ENCODE peak calls at places on chromosomes 3 and 15, in ten cellular contexts. U is stimulated activated CD8-positive, alpha-beta memory T cell treated with anti-CD3 and anti-CD28 coated beads, Interleukin-7, amount 100 ng/mL, for 1 hour; I is NCI-H526 treated with DMSO at 0.1 percent for 48 hours; T is stimulated activated CD4-positive, alpha-beta T cell treated with anti-CD3 and anti-CD28 coated beads, Interleukin-4, amount 100 ng/mL, for 24 hours; P is WTC11; C is DMS53; K is C1 segment of cervical spinal cord; V is NCI-H2171 treated with DMSO at 0.1 percent for 48 hours; M is stimulated activated naive CD4-positive, alpha-beta T cell; L is fibroblast of lung. R is an unnamed sample.

GRCh38 chr15:93703092-93703785 is 528.1 kb upstream of the MCTP2 start:
- DNase-seq in I (peak), K (no peak), C (peak), P (no peak), U (no peak), M (no peak), T (no peak), L (peak), V (no peak), R (no peak)

GRCh38 chr3:73094127-73094526 is 32.7 kb downstream of the EBLN2 start:
- DNase-seq in T (no peak), P (no peak), C (peak), K (no peak), L (peak), M (no peak), V (peak), U (no peak), I (peak), R (peak)

GRCh38 chr15:99343836-99344551 is 92.7 kb downstream of the LRRC28 start:
- DNase-seq in V (no peak), C (peak), M (peak), P (peak), L (peak), K (peak), T (peak), U (peak), I (no peak), R (no peak)

GRCh38 chr3:140597792-140598191 is 80.1 kb upstream of the TRIM42 start:
- DNase-seq in T (no peak), C (no peak), L (no peak), I (no peak), P (no peak), M (no peak), U (no peak), K (no peak), V (no peak), R (no peak)

GRCh38 chr3:40044487-40044886 is 235.1 kb downstream of the MYRIP start:
- DNase-seq in U (no peak), C (no peak), M (no peak), I (no peak), T (no peak), L (peak), P (no peak), K (no peak), V (no peak), R (no peak)

GRCh38 chr3:17130956-17131355 is 246.2 kb downstream of the PLCL2 start:
- DNase-seq in I (no peak), V (no peak), U (no peak), C (no peak), K (no peak), L (no peak), M (no peak), P (no peak), T (no peak), R (no peak)

GRCh38 chr3:62007036-62007435 is 366.3 kb downstream of the FEZF2 start:
- DNase-seq in I (no peak), M (no peak), T (no peak), V (no peak), K (no peak), C (no peak), L (peak), P (no peak), U (no peak), R (no peak)

GRCh38 chr3:117454236-117454635 is 744.7 kb downstream of the TUSC7 start:
- DNase-seq in M (no peak), V (no peak), P (no peak), C (peak), K (no peak), U (no peak), T (no peak), L (no peak), I (no peak), R (no peak)

GRCh38 chr15:77013786-77014136 is 18.8 kb downstream of the PSTPIP1 start:
- DNase-seq in V (no peak), U (peak), L (no peak), I (no peak), C (no peak), K (no peak), M (peak), T (peak), P (no peak), R (peak)

GRCh38 chr3:177357352-177358084 is 160.2 kb upstream of the TBL1XR1 start:
- DNase-seq in U (no peak), V (no peak), M (no peak), T (peak), I (no peak), L (peak), C (peak), P (no peak), K (no peak), R (peak)

GRCh38 chr3:134375542-134376384 is 1.5 kb upstream of the AMOTL2 start:
- DNase-seq in I (no peak), C (no peak), L (no peak), U (no peak), V (no peak), K (no peak), M (no peak), P (no peak), T (no peak), R (no peak)